ENCODE peak calls at places on chromosomes 6 and 20, in seven cellular contexts. V is CD4-positive, CD25-positive, alpha-beta regulatory T cell; J is Peyer's patch; E is Panc1; Y is esophagus squamous epithelium; M is HCT116; C is fibroblast of pulmonary artery. Z is an unnamed sample.

GRCh38 chr6:73710470-73710869 is 14.5 kb downstream of the CD109 start:
- DNase-seq in V (no peak), E (no peak), Y (no peak), M (peak), C (peak), J (no peak), Z (no peak)

GRCh38 chr6:34731393-34732060 is 25.8 kb upstream of the SNRPC start:
- DNase-seq in V (no peak), M (no peak), E (no peak), J (no peak), Y (no peak), C (no peak), Z (no peak)

GRCh38 chr20:10857362-10858070 is 183.7 kb upstream of the JAG1 start:
- DNase-seq in C (peak), Y (no peak), E (no peak), V (no peak), M (no peak), J (no peak), Z (no peak)

GRCh38 chr20:49835031-49835430 is 22.4 kb downstream of the SLC9A8 start:
- DNase-seq in E (no peak), M (no peak), J (no peak), Y (no peak), C (no peak), V (no peak), Z (no peak)

GRCh38 chr6:156617376-156617775 is 159.8 kb upstream of the ARID1B start:
- DNase-seq in Y (no peak), V (no peak), E (no peak), J (no peak), C (peak), M (no peak), Z (no peak)

GRCh38 chr6:142942238-142942637 is 2.7 kb downstream of the HIVEP2 start:
- DNase-seq in Y (no peak), E (no peak), C (no peak), M (no peak), V (no peak), J (no peak), Z (no peak)

GRCh38 chr6:41257369-41258195 is 28.9 kb downstream of the TREM1 start:
- DNase-seq in C (peak), Y (no peak), M (no peak), E (no peak), J (no peak), V (no peak), Z (no peak)

GRCh38 chr6:170529839-170530520 is 23.1 kb downstream of the PSMB1 start:
- DNase-seq in E (peak), V (peak), M (peak), Y (no peak), J (peak), C (peak), Z (peak)

GRCh38 chr20:1177680-1178079 is 7.1 kb downstream of the TMEM74B start:
- DNase-seq in C (peak), J (no peak), M (peak), E (no peak), V (no peak), Y (no peak), Z (no peak)

GRCh38 chr6:167698540-167698939 is 128.2 kb upstream of the AFDN start:
- DNase-seq in M (no peak), J (no peak), E (no peak), V (no peak), C (no peak), Y (no peak), Z (no peak)

GRCh38 chr6:52632011-52632410 is 38.9 kb upstream of the TMEM14A start:
- DNase-seq in C (no peak), Y (no peak), J (no peak), V (no peak), E (no peak), M (no peak), Z (no peak)

GRCh38 chr20:57573176-57573575 is 12.3 kb downstream of the PCK1 start:
- DNase-seq in M (no peak), J (no peak), Y (no peak), E (no peak), C (no peak), V (no peak), Z (no peak)

GRCh38 chr6:104909140-104909525 is 47.8 kb upstream of the LIN28B start:
- DNase-seq in C (no peak), E (no peak), V (no peak), M (no peak), Y (no peak), J (no peak), Z (no peak)

GRCh38 chr20:11376998-11377397 is 540.7 kb upstream of the BTBD3 start:
- DNase-seq in Y (no peak), V (no peak), C (peak), M (no peak), E (no peak), J (no peak), Z (no peak)

GRCh38 chr6:106475280-106475679 is 114.8 kb downstream of the CRYBG1 start:
- DNase-seq in E (no peak), C (no peak), Y (no peak), V (no peak), J (no peak), M (no peak), Z (no peak)

GRCh38 chr6:137495652-137496391 is 1.6 kb upstream of the OLIG3 start:
- DNase-seq in J (no peak), C (no peak), V (peak), Y (no peak), E (no peak), M (no peak), Z (no peak)

GRCh38 chr6:143655541-143655940 is 22.2 kb upstream of the PHACTR2 start:
- DNase-seq in Y (no peak), V (no peak), C (no peak), E (no peak), J (no peak), M (no peak), Z (no peak)

GRCh38 chr6:53282741-53283140 is 66.0 kb downstream of the ELOVL5 start:
- DNase-seq in M (no peak), V (no peak), J (no peak), Y (no peak), C (peak), E (no peak), Z (no peak)

GRCh38 chr6:112203577-112204349 is 50.6 kb downstream of the LAMA4 start:
- DNase-seq in M (peak), E (peak), Y (no peak), V (no peak), J (no peak), C (peak), Z (no peak)

GRCh38 chr6:41028618-41029486 is 10.2 kb downstream of the UNC5CL start:
- DNase-seq in Y (no peak), V (peak), M (no peak), C (no peak), E (no peak), J (no peak), Z (no peak)

GRCh38 chr6:136532030-136532429 is 18.2 kb downstream of the MAP7 start:
- DNase-seq in Y (no peak), E (no peak), V (no peak), M (no peak), J (no peak), C (no peak), Z (no peak)

GRCh38 chr6:90859056-90859455 is 272.2 kb upstream of the MAP3K7 start:
- DNase-seq in V (no peak), Y (no peak), C (no peak), E (no peak), J (no peak), M (no peak), Z (no peak)

GRCh38 chr6:6395581-6396197 is 75.2 kb upstream of the F13A1 start:
- DNase-seq in C (no peak), M (no peak), Y (no peak), V (no peak), E (no peak), J (no peak), Z (no peak)

GRCh38 chr6:10425973-10426780 is 11.3 kb upstream of the TFAP2A start:
- DNase-seq in Y (no peak), M (no peak), J (no peak), E (no peak), C (no peak), V (no peak), Z (no peak)

GRCh38 chr6:73798592-73798991 is 102.6 kb downstream of the CD109 start:
- DNase-seq in V (peak), E (no peak), J (no peak), Y (no peak), C (peak), M (peak), Z (no peak)

GRCh38 chr6:112310439-112311154 is 36.5 kb upstream of the RFPL4B start:
- DNase-seq in J (no peak), M (no peak), Y (no peak), E (no peak), C (no peak), V (no peak), Z (no peak)

GRCh38 chr20:21214431-21214830 is 88.5 kb downstream of the KIZ start:
- DNase-seq in Y (no peak), C (no peak), J (no peak), E (no peak), V (no peak), M (no peak), Z (no peak)

GRCh38 chr6:16725145-16725864 is 36.0 kb downstream of the ATXN1 start:
- DNase-seq in C (peak), V (no peak), E (peak), M (no peak), J (no peak), Y (no peak), Z (no peak)

GRCh38 chr20:878511-879307 is 37.4 kb downstream of the ANGPT4 start:
- DNase-seq in J (no peak), C (peak), V (peak), M (no peak), Y (no peak), E (no peak), Z (peak)

GRCh38 chr20:38165089-38165965 is at the start of gene TGM2:
- DNase-seq in C (peak), M (no peak), V (peak), E (peak), Y (peak), J (peak), Z (no peak)

GRCh38 chr20:54254596-54254995 is 46.7 kb downstream of the PFDN4 start:
- DNase-seq in E (no peak), M (no peak), J (no peak), V (no peak), C (peak), Y (no peak), Z (no peak)

GRCh38 chr6:106974337-106974998 is at the start of gene CD24:
- DNase-seq in V (peak), J (peak), M (no peak), E (no peak), Y (no peak), C (no peak), Z (no peak)

GRCh38 chr20:50007369-50007768 is 24.6 kb downstream of the SNAI1 start:
- DNase-seq in M (no peak), J (no peak), C (no peak), E (no peak), Y (no peak), V (no peak), Z (no peak)

GRCh38 chr6:57262901-57263694 is 41.0 kb upstream of the RAB23 start:
- DNase-seq in J (no peak), V (no peak), E (no peak), Y (no peak), C (peak), M (no peak), Z (no peak)
- H3K4me3 ChIP-seq in J (no peak), V (no peak), E (no peak), Y (no peak), C (no peak), M (no peak), Z (no peak)

DNA sequence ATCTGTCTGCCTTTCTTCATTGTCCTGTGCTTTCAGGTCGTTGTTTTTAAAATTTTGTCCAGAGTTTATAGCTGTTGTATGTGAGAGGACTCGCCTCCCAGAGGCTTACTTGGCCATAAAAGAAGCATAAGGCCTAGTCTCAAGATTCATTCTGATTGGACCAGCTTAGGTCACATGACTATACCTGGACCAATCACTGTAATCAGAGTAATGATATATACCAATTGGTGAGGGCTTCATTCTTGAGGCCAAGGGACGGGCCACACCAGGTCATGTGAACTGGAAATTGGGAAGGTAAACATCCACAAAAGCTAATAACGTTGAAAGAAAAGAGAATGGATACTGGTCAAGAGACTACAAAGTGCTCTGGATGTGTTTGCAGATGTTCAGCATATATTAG is 141.4 kb upstream of the SULF2 start:
- DNase-seq in M (no peak), C (no peak), Y (no peak), J (no peak), E (no peak), V (no peak), Z (no peak)
- H3K4me3 ChIP-seq in M (no peak), C (no peak), Y (no peak), J (no peak), E (no peak), V (no peak), Z (no peak)

GRCh38 chr6:99822741-99823512 is 171.1 kb downstream of the MCHR2 start:
- DNase-seq in Y (no peak), M (peak), C (peak), E (peak), V (peak), J (no peak), Z (no peak)
- H3K4me3 ChIP-seq in Y (peak), M (no peak), C (no peak), E (no peak), V (no peak), J (no peak), Z (no peak)

GRCh38 chr6:27149140-27149539 is 98.4 kb upstream of the PRSS16 start:
- DNase-seq in J (no peak), Y (no peak), V (no peak), E (no peak), C (no peak), M (no peak), Z (no peak)

GRCh38 chr6:27146706-27147507 is 100.6 kb upstream of the PRSS16 start:
- DNase-seq in C (peak), E (peak), J (peak), Y (peak), V (peak), M (peak), Z (peak)

GRCh38 chr6:27144740-27145079 is 102.8 kb upstream of the PRSS16 start:
- DNase-seq in C (no peak), E (no peak), Y (no peak), V (no peak), J (no peak), M (no peak), Z (no peak)

GRCh38 chr6:27145731-27146455 is 101.6 kb upstream of the PRSS16 start:
- DNase-seq in M (peak), J (peak), C (peak), V (peak), Y (no peak), E (peak), Z (peak)

DNA sequence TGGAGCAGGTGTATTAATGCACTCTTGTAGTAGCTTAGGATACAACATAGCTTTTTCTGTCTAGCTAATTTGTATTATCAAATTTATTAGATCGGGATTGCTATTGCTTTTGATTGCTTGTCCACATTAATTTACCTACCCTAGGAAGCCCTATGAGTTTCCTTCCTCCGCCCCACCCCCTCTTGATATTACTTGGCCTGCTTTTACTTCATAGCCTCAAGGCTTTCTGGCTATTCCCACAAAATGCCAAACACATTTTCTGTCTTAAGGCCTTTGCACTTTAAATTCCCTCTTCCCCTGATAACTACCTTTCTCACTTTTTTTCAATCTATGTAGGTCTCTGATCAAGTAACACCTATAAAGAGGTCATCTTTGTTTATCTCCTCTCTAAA is 99.1 kb upstream of the PRSS16 start:
- DNase-seq in E (no peak), V (no peak), J (no peak), M (no peak), Y (no peak), C (no peak), Z (no peak)
- H3K4me3 ChIP-seq in E (peak), V (no peak), J (no peak), M (peak), Y (no peak), C (no peak), Z (no peak)

GRCh38 chr20:43383026-43383795 is 74.5 kb upstream of the SRSF6 start:
- DNase-seq in J (no peak), V (no peak), Y (no peak), C (peak), M (no peak), E (no peak), Z (no peak)
- H3K4me3 ChIP-seq in J (no peak), V (no peak), Y (no peak), C (no peak), M (no peak), E (no peak), Z (no peak)

GRCh38 chr20:58893355-58894151 is 41.0 kb downstream of the GNAS start:
- DNase-seq in E (no peak), Y (no peak), J (no peak), M (no peak), V (peak), C (no peak), Z (no peak)
- H3K4me3 ChIP-seq in E (peak), Y (peak), J (no peak), M (peak), V (peak), C (peak), Z (peak)

DNA sequence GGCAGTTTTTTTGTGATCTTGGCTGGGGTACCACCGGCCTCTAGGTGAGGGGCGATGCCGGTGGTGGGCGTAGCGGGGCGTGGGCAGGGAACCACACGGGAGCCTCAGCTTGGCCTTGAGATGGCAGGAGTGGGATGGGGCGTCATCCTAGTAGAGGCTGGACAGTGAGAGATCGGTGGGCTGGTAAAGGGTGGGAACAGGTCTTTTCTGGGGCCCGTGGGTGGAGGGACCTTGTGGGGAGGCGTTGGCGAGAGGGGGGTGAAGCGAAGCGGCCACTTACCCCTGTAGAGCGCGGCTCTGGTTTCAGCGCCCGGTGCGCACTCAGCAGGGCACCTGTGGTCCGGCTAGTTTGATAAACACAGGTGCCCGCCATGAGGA is 12.0 kb downstream of the ITPR3 start:
- DNase-seq in M (no peak), J (no peak), V (no peak), C (no peak), E (no peak), Y (no peak), Z (no peak)
- H3K4me3 ChIP-seq in M (peak), J (peak), V (no peak), C (peak), E (peak), Y (peak), Z (peak)

GRCh38 chr6:18019539-18020534 is 32.4 kb upstream of the KIF13A start:
- DNase-seq in C (no peak), M (no peak), E (no peak), J (no peak), V (no peak), Y (no peak), Z (no peak)
- H3K4me3 ChIP-seq in C (peak), M (no peak), E (no peak), J (no peak), V (no peak), Y (peak), Z (no peak)

DNA sequence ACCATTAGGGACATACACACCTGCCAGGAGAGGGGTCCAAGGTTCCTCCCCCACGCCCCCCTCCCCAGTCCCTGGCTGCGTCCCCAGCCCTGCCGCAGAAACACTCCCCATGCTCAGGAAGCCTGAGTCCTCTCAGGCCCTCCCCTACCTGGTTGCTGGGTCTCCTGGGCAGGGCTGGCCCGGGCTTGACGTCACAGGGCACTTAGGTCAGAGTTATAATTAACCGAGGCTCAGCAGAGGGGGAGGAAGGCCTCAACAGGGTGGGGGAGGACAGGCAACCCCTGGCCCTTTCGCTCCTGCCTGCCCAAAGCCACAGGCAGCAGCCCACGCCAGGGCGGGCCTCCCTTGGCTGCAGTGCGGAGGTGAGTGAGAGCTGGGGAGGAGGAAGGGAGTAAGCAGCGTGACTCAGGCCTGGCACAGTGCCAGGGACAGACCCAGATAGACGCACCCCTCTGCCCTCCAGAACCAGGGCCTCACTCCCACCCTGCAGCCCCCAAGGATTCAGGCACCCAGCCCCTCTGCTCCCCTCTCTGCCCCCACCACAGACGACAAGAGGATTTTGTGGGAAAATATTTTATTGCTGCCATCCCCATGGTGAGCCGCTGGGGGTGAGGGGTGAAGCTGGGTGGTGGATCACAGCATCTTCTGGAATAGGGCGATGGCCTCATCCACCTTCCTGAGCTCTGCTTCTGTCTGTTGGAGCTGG is at the start of gene VWA7:
- DNase-seq in J (peak), M (peak), C (peak), E (no peak), Y (no peak), V (peak), Z (peak)
- H3K4me3 ChIP-seq in J (no peak), M (peak), C (no peak), E (no peak), Y (peak), V (no peak), Z (peak)

DNA sequence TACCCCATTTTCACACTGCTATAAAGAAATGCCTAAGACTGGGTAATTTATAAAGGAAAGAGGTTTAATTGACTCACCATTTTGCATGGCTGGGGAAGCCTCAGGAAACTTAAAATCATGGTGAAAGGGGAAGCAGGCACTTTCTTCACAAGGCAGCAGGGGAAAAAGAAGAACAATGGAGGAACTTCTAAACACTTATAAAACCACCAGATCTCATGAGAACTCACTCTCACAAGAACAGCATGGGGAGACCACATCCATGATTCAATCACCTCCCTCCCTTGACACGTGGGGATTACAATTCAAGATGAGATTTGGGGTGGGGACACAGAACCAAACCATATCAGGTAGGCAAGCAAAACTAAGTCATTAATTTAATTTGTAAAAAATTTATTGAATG is 343.2 kb downstream of the FRK start:
- DNase-seq in Y (no peak), E (no peak), M (no peak), C (no peak), J (no peak), V (no peak), Z (no peak)
- H3K4me3 ChIP-seq in Y (no peak), E (no peak), M (no peak), C (no peak), J (no peak), V (no peak), Z (no peak)

Z was measured in CD8-positive, alpha-beta memory T cell.